ENCODE peak calls at places on chromosome 11, in six cellular contexts. S is ovary, V is K562, H is OCI-LY7, U is ascending aorta, O is PC-9. J is an unnamed sample.

GRCh38 chr11:64053699-64054098 is 18.0 kb downstream of the FLRT1 start:
- DNase-seq in O (no peak), V (no peak), S (no peak), H (no peak), U (no peak), J (no peak)

GRCh38 chr11:113022267-113022666 is 61.0 kb downstream of the NCAM1 start:
- DNase-seq in V (no peak), O (no peak), S (no peak), U (no peak), H (no peak), J (no peak)

GRCh38 chr11:122229611-122230386 is 113.8 kb upstream of the BLID start:
- DNase-seq in V (no peak), U (no peak), S (no peak), O (no peak), H (no peak), J (no peak)

GRCh38 chr11:91220476-91221202 is 997.8 kb upstream of the CHORDC1 start:
- DNase-seq in H (no peak), U (no peak), O (no peak), V (no peak), S (no peak), J (no peak)

GRCh38 chr11:125165111-125165663 is 636 bp downstream of the PKNOX2 start:
- DNase-seq in O (no peak), V (no peak), U (peak; percentile 65), H (no peak), S (peak; percentile 59), J (no peak)

GRCh38 chr11:109972939-109973338 is 120.3 kb upstream of the ZC3H12C start:
- DNase-seq in U (no peak), H (no peak), O (no peak), S (no peak), V (no peak), J (no peak)

GRCh38 chr11:61817471-61818202 is 834 bp upstream of the FADS1 start:
- DNase-seq in H (no peak), S (no peak), V (no peak), U (peak; percentile 41), O (no peak), J (no peak)

GRCh38 chr11:57223601-57224000 is 13.4 kb downstream of the APLNR start:
- DNase-seq in H (no peak), O (no peak), V (no peak), S (no peak), U (no peak), J (no peak)

GRCh38 chr11:10454506-10454901 is 560 bp upstream of the AMPD3 start:
- DNase-seq in V (no peak), U (no peak), O (no peak), H (no peak), S (no peak), J (no peak)

GRCh38 chr11:116171271-116172140 is 601.3 kb downstream of the BUD13 start:
- DNase-seq in O (peak; percentile 10), U (peak; percentile 37), S (no peak), H (no peak), V (no peak), J (no peak)

GRCh38 chr11:12123799-12124198 is 13.4 kb downstream of the MICAL2 start:
- DNase-seq in H (no peak), S (no peak), V (no peak), U (no peak), O (no peak), J (no peak)

GRCh38 chr11:38491986-38492385 is 1894.0 kb upstream of the RAG2 start:
- DNase-seq in S (no peak), U (no peak), H (no peak), V (no peak), O (no peak), J (no peak)
- TF ChIP-seq CTCF in S (no peak), U (no peak), H (no peak), V (no peak), O (no peak), J (no peak)

DNA sequence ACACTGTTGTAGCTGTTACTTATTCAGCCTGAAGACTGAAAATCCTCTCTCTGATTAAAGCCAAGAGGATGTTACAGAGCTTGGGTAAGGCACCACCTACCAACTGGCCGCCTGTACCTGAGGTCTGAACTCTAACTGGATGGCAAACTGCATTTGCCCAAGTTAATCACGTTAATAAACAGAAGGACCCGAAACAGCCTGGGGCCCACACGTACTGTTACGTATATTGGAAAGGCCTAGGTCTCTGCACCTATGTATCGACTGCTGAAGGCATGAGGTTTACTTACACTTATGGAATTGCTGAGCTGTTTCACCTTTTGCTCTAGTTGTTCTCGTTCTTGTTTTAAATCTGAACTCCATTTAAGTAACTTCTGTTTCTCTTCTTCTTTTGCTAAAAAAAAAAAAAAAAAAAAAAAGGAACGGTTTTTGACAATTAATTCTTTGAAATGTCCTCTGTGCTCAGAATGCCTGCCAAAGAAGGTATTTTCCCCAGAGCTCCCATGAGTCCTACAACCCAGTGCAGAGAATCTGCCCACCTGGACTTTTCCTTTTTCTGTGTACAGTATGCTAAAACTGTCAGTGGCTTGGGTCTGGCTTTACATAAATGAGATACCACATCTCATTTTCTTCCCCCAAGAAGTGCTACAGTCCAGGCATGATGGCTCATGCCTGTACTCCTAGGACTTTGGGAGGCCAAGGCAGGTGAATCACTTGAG is 13.1 kb downstream of the LARGE2 start:
- DNase-seq in H (no peak), O (no peak), V (no peak), U (no peak), S (no peak), J (no peak)
- H3K27ac ChIP-seq in H (peak overlapping the region; percentile 53), O (no peak overlapping the region), V (no peak overlapping the region), U (no peak overlapping the region), S (no peak overlapping the region), J (no peak overlapping the region)

GRCh38 chr11:107757661-107758060 is 45.8 kb upstream of the SLN start:
- DNase-seq in U (no peak), S (no peak), O (no peak), H (no peak), V (no peak), J (no peak)
- TF ChIP-seq CTCF in U (no peak), S (no peak), O (no peak), H (peak; percentile 62), V (no peak), J (no peak)

DNA sequence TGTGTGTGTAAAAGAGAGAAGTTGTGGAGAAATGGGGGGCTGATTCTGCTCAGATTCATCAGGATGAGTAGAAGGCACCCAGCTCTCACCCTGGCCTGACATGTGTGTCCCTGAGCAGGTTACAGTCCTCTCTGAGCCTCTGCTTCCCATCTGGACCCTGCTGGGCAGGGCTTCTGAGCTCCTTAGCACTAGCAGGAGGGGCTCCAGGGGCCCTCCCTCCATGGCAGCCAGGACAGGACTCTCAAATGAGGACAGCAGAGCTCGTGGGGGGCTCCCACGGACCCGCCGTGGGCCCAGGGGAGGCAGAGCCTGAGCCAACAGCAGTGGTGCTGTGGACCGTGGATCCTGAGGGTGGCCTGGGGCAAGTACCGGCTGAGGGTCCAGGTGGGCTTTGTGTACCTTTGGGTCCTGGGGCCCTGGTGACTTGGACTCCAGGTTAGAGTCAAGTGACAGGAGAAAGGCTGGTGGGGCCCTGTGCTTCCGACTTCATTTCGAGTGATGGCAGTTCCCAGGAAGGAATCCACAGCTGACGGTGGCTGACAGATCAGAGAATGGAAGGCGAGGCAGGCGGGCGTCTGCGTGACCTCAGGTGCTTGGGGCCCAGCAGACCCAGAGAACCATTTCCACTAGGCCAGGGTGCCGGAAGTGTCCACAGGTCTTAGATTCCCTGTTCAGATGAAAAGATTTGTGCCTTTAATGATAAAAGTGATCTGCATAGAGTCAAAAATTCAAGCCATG is 21.9 kb downstream of the NEAT1 start:
- DNase-seq in O (no peak), H (no peak), S (no peak), U (peak; percentile 74), V (no peak), J (no peak)
- H3K27ac ChIP-seq in O (peak overlapping the region; percentile 12), H (peak overlapping the region; percentile 93), S (peak overlapping the region; percentile 38), U (peak overlapping the region; percentile 75), V (peak overlapping the region; percentile 12), J (peak overlapping the region; percentile 74)